ENCODE peak calls at places on chromosomes 7 and 10, in four cellular contexts. One of them, this sample, is unnamed.

GRCh38 chr10:80046629-80047441 is 31.6 kb upstream of the TMEM254 start:
- DNase-seq in left ventricle myocardium inferior: peak
- DNase-seq in OCI-LY7: peak
- DNase-seq in fibroblast of mammary gland: peak
- DNase-seq in this sample: peak

GRCh38 chr10:126240483-126240882 is 147.8 kb downstream of the ADAM12 start:
- DNase-seq in OCI-LY7: no peak
- DNase-seq in left ventricle myocardium inferior: no peak
- DNase-seq in fibroblast of mammary gland: no peak
- DNase-seq in this sample: no peak

GRCh38 chr10:14703631-14704001 is 71.1 kb downstream of the FAM107B start:
- DNase-seq in left ventricle myocardium inferior: no peak
- DNase-seq in fibroblast of mammary gland: no peak
- DNase-seq in OCI-LY7: no peak
- DNase-seq in this sample: no peak

GRCh38 chr10:128688154-128688553 is 561.9 kb upstream of the MKI67 start:
- DNase-seq in fibroblast of mammary gland: no peak
- DNase-seq in left ventricle myocardium inferior: no peak
- DNase-seq in OCI-LY7: no peak
- DNase-seq in this sample: no peak

GRCh38 chr7:131602994-131603372 is 46.6 kb upstream of the PODXL start:
- DNase-seq in left ventricle myocardium inferior: no peak
- DNase-seq in OCI-LY7: no peak
- DNase-seq in fibroblast of mammary gland: no peak
- DNase-seq in this sample: no peak

GRCh38 chr7:28688651-28689050 is 269.5 kb downstream of the TRIL start:
- DNase-seq in fibroblast of mammary gland: peak
- DNase-seq in OCI-LY7: no peak
- DNase-seq in left ventricle myocardium inferior: no peak
- DNase-seq in this sample: peak

GRCh38 chr10:96470108-96470743 is 43.5 kb downstream of the TLL2 start:
- DNase-seq in fibroblast of mammary gland: peak
- DNase-seq in OCI-LY7: peak
- DNase-seq in left ventricle myocardium inferior: no peak
- DNase-seq in this sample: peak

GRCh38 chr10:88889559-88890337 is 9.7 kb downstream of the STAMBPL1 start:
- DNase-seq in OCI-LY7: peak
- DNase-seq in fibroblast of mammary gland: no peak
- DNase-seq in left ventricle myocardium inferior: no peak
- DNase-seq in this sample: no peak

GRCh38 chr7:27130540-27131389 is at the start of gene HOXA4:
- DNase-seq in fibroblast of mammary gland: peak
- DNase-seq in OCI-LY7: peak
- DNase-seq in left ventricle myocardium inferior: peak
- DNase-seq in this sample: no peak

GRCh38 chr7:1848013-1848640 is 178.1 kb downstream of the ELFN1 start:
- DNase-seq in left ventricle myocardium inferior: peak
- DNase-seq in OCI-LY7: no peak
- DNase-seq in fibroblast of mammary gland: no peak
- DNase-seq in this sample: no peak

GRCh38 chr10:14648042-14648765 is 126.5 kb downstream of the FAM107B start:
- DNase-seq in fibroblast of mammary gland: peak
- DNase-seq in OCI-LY7: peak
- DNase-seq in left ventricle myocardium inferior: peak
- DNase-seq in this sample: no peak

GRCh38 chr10:103534621-103535498 is 41.4 kb downstream of the NEURL1 start:
- DNase-seq in left ventricle myocardium inferior: no peak
- DNase-seq in OCI-LY7: no peak
- DNase-seq in fibroblast of mammary gland: no peak
- DNase-seq in this sample: no peak

GRCh38 chr7:114468844-114469243 is 54.2 kb downstream of the FOXP2 start:
- DNase-seq in OCI-LY7: no peak
- DNase-seq in left ventricle myocardium inferior: no peak
- DNase-seq in fibroblast of mammary gland: peak
- DNase-seq in this sample: no peak

GRCh38 chr10:62377966-62378365 is 3.8 kb downstream of the ZNF365 start:
- DNase-seq in OCI-LY7: no peak
- DNase-seq in fibroblast of mammary gland: no peak
- DNase-seq in left ventricle myocardium inferior: no peak
- DNase-seq in this sample: no peak

GRCh38 chr7:151131284-151131621 is 36.2 kb downstream of the GBX1 start:
- DNase-seq in left ventricle myocardium inferior: no peak
- DNase-seq in OCI-LY7: no peak
- DNase-seq in fibroblast of mammary gland: no peak
- DNase-seq in this sample: no peak

GRCh38 chr7:147298611-147299043 is 1182.0 kb downstream of the CNTNAP2 start:
- DNase-seq in fibroblast of mammary gland: no peak
- DNase-seq in OCI-LY7: no peak
- DNase-seq in left ventricle myocardium inferior: no peak
- DNase-seq in this sample: no peak

GRCh38 chr10:20903635-20904390 is 6.7 kb upstream of the NEBL start:
- DNase-seq in fibroblast of mammary gland: no peak
- DNase-seq in OCI-LY7: no peak
- DNase-seq in left ventricle myocardium inferior: no peak
- DNase-seq in this sample: no peak

GRCh38 chr7:4751398-4751947 is 23.9 kb upstream of the AP5Z1 start:
- DNase-seq in OCI-LY7: no peak
- DNase-seq in fibroblast of mammary gland: no peak
- DNase-seq in left ventricle myocardium inferior: no peak
- DNase-seq in this sample: no peak

GRCh38 chr7:132705146-132705545 is 128.9 kb upstream of the PLXNA4 start:
- DNase-seq in fibroblast of mammary gland: no peak
- DNase-seq in OCI-LY7: no peak
- DNase-seq in left ventricle myocardium inferior: no peak
- DNase-seq in this sample: no peak

GRCh38 chr10:95814011-95814727 is 58.2 kb downstream of the ENTPD1 start:
- DNase-seq in fibroblast of mammary gland: peak
- DNase-seq in OCI-LY7: no peak
- DNase-seq in left ventricle myocardium inferior: no peak
- DNase-seq in this sample: peak

GRCh38 chr10:125911145-125911544 is 14.8 kb downstream of the FANK1 start:
- DNase-seq in left ventricle myocardium inferior: no peak
- DNase-seq in OCI-LY7: no peak
- DNase-seq in fibroblast of mammary gland: no peak
- DNase-seq in this sample: no peak

GRCh38 chr7:22251906-22252495 is 105.0 kb downstream of the RAPGEF5 start:
- DNase-seq in fibroblast of mammary gland: no peak
- DNase-seq in OCI-LY7: no peak
- DNase-seq in left ventricle myocardium inferior: no peak
- DNase-seq in this sample: no peak

GRCh38 chr7:47782792-47783191 is 165.5 kb downstream of the PKD1L1 start:
- DNase-seq in left ventricle myocardium inferior: no peak
- DNase-seq in fibroblast of mammary gland: no peak
- DNase-seq in OCI-LY7: no peak
- DNase-seq in this sample: no peak

GRCh38 chr7:24786941-24787340 is 29.7 kb upstream of the GSDME start:
- DNase-seq in fibroblast of mammary gland: peak
- DNase-seq in left ventricle myocardium inferior: no peak
- DNase-seq in OCI-LY7: no peak
- DNase-seq in this sample: peak